ENCODE peak calls at places on chromosomes 2 and 18, in six cellular contexts. P is upper lobe of right lung; E is HCT116; I is adipocyte; M is CD8-positive, alpha-beta T cell; S is PC-3. L is an unnamed sample. For H3K27me3, the result is how much of the 10 kb centered on the place peaks cover.

GRCh38 chr2:232929303-232930123 is 59.4 kb downstream of the SNORC start:
- DNase-seq in M (no peak), S (no peak), P (no peak), I (no peak), E (no peak), L (no peak)

GRCh38 chr2:170846318-170846717 is 29.6 kb downstream of the GAD1 start:
- DNase-seq in M (no peak), S (no peak), P (no peak), I (no peak), E (no peak), L (no peak)

GRCh38 chr18:79485788-79486355 is 90.1 kb downstream of the NFATC1 start:
- DNase-seq in S (peak), P (no peak), E (no peak), I (peak), M (no peak), L (peak)

GRCh38 chr2:75698928-75699327 is 11.8 kb downstream of the GCFC2 start:
- DNase-seq in S (no peak), M (no peak), E (no peak), P (no peak), I (peak), L (peak)

GRCh38 chr2:169727065-169727464 is 6.6 kb upstream of the KLHL23 start:
- DNase-seq in I (no peak), M (no peak), S (no peak), E (no peak), P (no peak), L (no peak)

GRCh38 chr18:34942276-34942675 is 98.9 kb upstream of the MAPRE2 start:
- DNase-seq in E (no peak), P (no peak), S (no peak), M (no peak), I (no peak), L (no peak)

GRCh38 chr2:226198956-226199355 is 600.7 kb downstream of the IRS1 start:
- DNase-seq in I (peak), E (no peak), P (no peak), S (no peak), M (no peak), L (no peak)

GRCh38 chr2:11156396-11157075 is 1.3 kb downstream of the SLC66A3 start:
- DNase-seq in M (no peak), I (no peak), P (no peak), E (no peak), S (no peak), L (no peak)

GRCh38 chr2:98445708-98446577 is 1.3 kb downstream of the INPP4A start:
- DNase-seq in P (no peak), I (peak), E (no peak), S (peak), M (peak), L (no peak)

GRCh38 chr2:154452906-154453493 is 245.5 kb upstream of the KCNJ3 start:
- DNase-seq in E (peak), P (no peak), M (no peak), S (peak), I (no peak), L (peak)

GRCh38 chr2:200483729-200484198 is 26.1 kb downstream of the KCTD18 start:
- DNase-seq in P (peak), E (peak), I (peak), M (no peak), S (peak), L (peak)

GRCh38 chr2:10880586-10881321 is 31.0 kb upstream of the KCNF1 start:
- DNase-seq in E (no peak), S (no peak), P (no peak), I (no peak), M (no peak), L (no peak)

GRCh38 chr2:241857572-241858121 is 1.0 kb downstream of the PDCD1 start:
- DNase-seq in E (no peak), M (no peak), I (no peak), S (no peak), P (peak), L (no peak)

GRCh38 chr2:179031731-179032408 is 18.1 kb downstream of the CCDC141 start:
- DNase-seq in P (no peak), S (peak), I (peak), M (no peak), E (no peak), L (no peak)

GRCh38 chr2:237072067-237072931 is 13.4 kb upstream of the COPS8 start:
- DNase-seq in I (peak), M (peak), E (peak), P (peak), S (peak), L (peak)

GRCh38 chr2:150001788-150002187 is 414.2 kb upstream of the MMADHC start:
- DNase-seq in I (no peak), P (no peak), E (no peak), M (no peak), S (no peak), L (no peak)

GRCh38 chr18:23575309-23575651 is 11.0 kb downstream of the NPC1 start:
- DNase-seq in M (no peak), I (no peak), S (no peak), P (no peak), E (no peak), L (no peak)

GRCh38 chr2:64626963-64627760 is 26.6 kb downstream of the SERTAD2 start:
- DNase-seq in P (no peak), I (no peak), M (no peak), E (no peak), S (no peak), L (no peak)
- H3K4me3 ChIP-seq in P (no peak), I (no peak), M (no peak), E (no peak), S (no peak), L (no peak)

GRCh38 chr2:72932045-72932444 is 14.7 kb downstream of the EMX1 start:
- DNase-seq in E (no peak), M (no peak), I (no peak), S (peak), P (peak), L (peak)
- H3K27me3 ChIP-seq in E (under half), M (under half), I (half or more), S (under half), P (under half), L (half or more)

GRCh38 chr2:35428548-35428947 is 927.0 kb upstream of the CRIM1 start:
- DNase-seq in I (peak), M (no peak), S (peak), P (no peak), E (no peak), L (peak)
- H3K4me3 ChIP-seq in I (no peak), M (no peak), S (no peak), P (no peak), E (no peak), L (no peak)

GRCh38 chr2:176109226-176109954 is 2.3 kb downstream of the HOXD11 start:
- DNase-seq in E (no peak), I (no peak), S (no peak), M (no peak), P (no peak), L (no peak)

GRCh38 chr2:176111891-176112374 is 4.6 kb upstream of the HOXD10 start:
- DNase-seq in E (no peak), S (no peak), P (no peak), M (no peak), I (no peak), L (no peak)

GRCh38 chr2:176112375-176113302 is 3.9 kb upstream of the HOXD10 start:
- DNase-seq in E (no peak), S (no peak), P (no peak), M (no peak), I (no peak), L (no peak)

GRCh38 chr2:176109955-176110345 is 2.9 kb downstream of the HOXD11 start:
- DNase-seq in P (no peak), S (no peak), E (no peak), M (no peak), I (no peak), L (no peak)

DNA sequence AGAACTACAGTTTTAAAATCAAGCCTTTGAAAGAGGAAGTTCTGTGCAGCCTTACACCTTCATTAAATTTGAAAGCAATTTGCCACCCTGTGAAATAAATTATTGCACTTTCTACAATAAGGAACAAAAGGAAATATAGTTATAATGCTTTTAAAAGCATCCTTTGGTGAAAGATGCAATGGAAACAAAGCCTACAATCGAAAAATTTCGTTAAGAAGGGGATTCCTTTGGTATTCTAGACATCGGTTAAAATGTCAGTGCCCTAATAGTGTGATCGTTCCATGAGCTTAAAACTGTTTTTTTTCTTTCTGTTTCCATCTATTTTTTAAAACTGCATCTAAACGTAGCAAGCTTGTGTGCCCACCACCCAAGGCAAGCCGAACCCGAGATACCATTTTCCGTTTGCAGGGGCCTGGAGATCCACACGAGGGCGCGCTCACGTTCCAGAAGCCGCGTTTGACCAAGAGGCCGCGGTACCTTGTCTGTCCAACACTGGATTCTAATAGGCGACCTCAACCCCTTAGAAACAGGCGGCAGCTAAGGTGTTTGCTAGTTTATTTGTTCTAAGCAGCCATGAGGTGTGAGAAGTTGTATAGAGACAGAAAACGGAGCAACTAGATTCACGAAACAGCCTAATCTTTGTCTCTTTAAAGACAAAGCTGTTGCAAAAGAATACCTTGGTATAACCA is 4.0 kb downstream of the HOXD11 start:
- DNase-seq in M (no peak), S (peak), I (peak), E (no peak), P (no peak), L (peak)
- H3K27me3 ChIP-seq in M (half or more), S (under half), I (half or more), E (under half), P (half or more), L (half or more)

GRCh38 chr2:112540906-112541305 is 1.4 kb upstream of the POLR1B start:
- DNase-seq in E (no peak), S (no peak), M (no peak), I (no peak), P (no peak), L (no peak)
- H3K4me3 ChIP-seq in E (peak), S (peak), M (no peak), I (peak), P (peak), L (no peak)

DNA sequence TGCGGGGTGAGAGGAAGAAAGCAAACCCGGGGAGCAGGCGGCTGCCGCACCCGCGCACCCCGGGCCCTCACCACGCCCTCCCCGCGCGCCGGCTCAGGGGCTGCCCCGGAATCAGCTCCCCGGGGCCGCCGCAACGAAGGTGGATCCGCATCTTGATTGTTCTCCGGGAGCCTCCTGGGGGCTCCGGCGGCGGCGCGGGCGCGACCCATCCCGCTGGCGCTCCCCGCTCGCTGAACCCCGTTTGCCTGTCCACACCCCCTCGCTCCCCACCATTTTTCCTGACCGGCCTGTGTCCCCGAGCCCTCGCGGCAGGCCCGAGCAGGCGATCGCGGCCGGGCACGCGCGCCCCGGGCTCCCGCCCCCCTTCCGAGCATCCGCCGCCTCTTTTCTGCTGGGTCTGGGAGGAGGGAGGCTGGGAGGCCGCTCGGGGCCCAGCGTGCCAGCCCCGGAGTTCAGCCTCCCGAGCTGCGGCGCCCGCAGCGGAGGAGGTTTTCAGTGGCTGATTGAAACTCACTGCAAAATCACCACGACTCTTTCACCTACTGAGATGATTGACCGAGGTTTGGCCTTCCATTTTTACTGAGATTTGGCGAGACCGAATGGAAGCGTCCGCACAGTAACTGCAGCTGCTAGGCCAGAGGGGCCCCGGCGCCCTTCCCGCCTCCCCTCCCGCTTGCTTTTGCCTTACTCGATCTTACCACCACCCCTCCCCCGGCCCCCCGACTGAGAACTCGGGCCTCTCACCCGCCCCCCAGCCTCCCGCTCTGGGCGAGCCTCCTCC is 4.7 kb downstream of the SOX11 start:
- DNase-seq in M (no peak), I (peak), S (no peak), P (no peak), E (no peak), L (peak)
- H3K27me3 ChIP-seq in M (under half), I (under half), S (under half), P (half or more), E (under half), L (under half)

GRCh38 chr18:12907258-12907925 is 23.4 kb upstream of the PTPN2 start:
- DNase-seq in S (no peak), I (peak), M (no peak), P (no peak), E (no peak), L (no peak)

GRCh38 chr18:12906773-12907172 is 22.7 kb upstream of the PTPN2 start:
- DNase-seq in S (no peak), P (no peak), I (no peak), E (no peak), M (no peak), L (no peak)

GRCh38 chr18:12908706-12909105 is 24.7 kb upstream of the PTPN2 start:
- DNase-seq in S (no peak), I (no peak), P (no peak), E (no peak), M (no peak), L (no peak)

GRCh38 chr18:12911928-12912703 is 28.1 kb upstream of the PTPN2 start:
- DNase-seq in M (no peak), P (no peak), E (no peak), S (no peak), I (no peak), L (no peak)

GRCh38 chr18:12911025-12911927 is 27.2 kb upstream of the PTPN2 start:
- DNase-seq in E (no peak), M (peak), S (no peak), I (no peak), P (peak), L (no peak)
- H3K4me3 ChIP-seq in E (no peak), M (peak), S (no peak), I (peak), P (peak), L (no peak)

GRCh38 chr2:238744951-238745350 is 102.9 kb upstream of the TWIST2 start:
- DNase-seq in I (no peak), E (no peak), M (no peak), S (no peak), P (no peak), L (no peak)
- H3K27me3 ChIP-seq in I (under half), E (under half), M (under half), S (under half), P (under half), L (under half)

DNA sequence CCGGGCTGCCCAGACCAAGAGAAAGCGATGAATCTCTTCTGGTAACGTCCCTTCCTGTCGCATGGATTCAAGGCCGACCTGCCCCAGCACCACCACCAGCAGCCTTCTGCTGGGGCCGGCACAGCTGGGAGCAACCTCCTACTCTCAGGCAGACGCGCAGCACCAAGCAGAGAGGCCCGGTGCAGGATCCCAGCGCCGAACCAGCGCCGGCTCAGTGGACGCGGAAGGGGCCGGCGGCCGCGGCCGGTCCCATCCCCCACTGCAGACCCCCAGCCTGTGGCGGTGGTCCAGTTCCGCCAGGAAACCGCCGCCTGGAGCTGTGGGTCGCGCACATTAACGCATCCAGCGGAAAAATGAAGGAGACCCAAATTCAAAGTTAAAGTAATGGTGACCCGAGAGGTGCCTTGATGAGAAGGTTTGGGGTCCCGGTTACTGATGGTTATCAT is 525 bp upstream of the MAL start:
- DNase-seq in S (no peak), P (no peak), M (peak), E (no peak), I (no peak), L (no peak)
- H3K4me3 ChIP-seq in S (no peak), P (peak), M (peak), E (no peak), I (no peak), L (peak)

GRCh38 chr2:68645523-68645922 is 2.1 kb downstream of the PROKR1 start:
- DNase-seq in S (peak), M (no peak), E (no peak), I (no peak), P (no peak), L (no peak)
- H3K27me3 ChIP-seq in S (under half), M (under half), E (under half), I (half or more), P (under half), L (under half)